ENCODE peak calls at places on chromosome 18, in seven cellular contexts. R is SK-MEL-5, X is HFFc6, B is LoVo, L is GM12891, I is RPMI8226, Y is mucosa of descending colon. Z is an unnamed sample.

GRCh38 chr18:56283346-56283745 is 355.0 kb downstream of the TXNL1 start:
- DNase-seq in X (no peak), R (no peak), I (no peak), Y (no peak), B (no peak), L (no peak), Z (no peak)

GRCh38 chr18:54612237-54612636 is 21.2 kb downstream of the DYNAP start:
- DNase-seq in L (no peak), Y (no peak), I (no peak), X (no peak), B (no peak), R (no peak), Z (no peak)

GRCh38 chr18:5975111-5975622 is 79.8 kb upstream of the TMEM200C start:
- DNase-seq in X (no peak), R (no peak), Y (no peak), I (no peak), B (peak; percentile 1), L (peak; percentile 31), Z (no peak)

GRCh38 chr18:31504455-31505147 is 6.6 kb downstream of the DSG2 start:
- DNase-seq in X (no peak), R (no peak), Y (no peak), I (no peak), L (no peak), B (no peak), Z (no peak)

GRCh38 chr18:77088977-77089795 is 43.4 kb downstream of the MBP start:
- DNase-seq in I (no peak), R (no peak), X (no peak), B (peak; percentile 66), Y (no peak), L (no peak), Z (no peak)

GRCh38 chr18:22285299-22286140 is 116.1 kb downstream of the GATA6 start:
- DNase-seq in Y (peak; percentile 25), X (no peak), I (no peak), B (no peak), L (no peak), R (no peak), Z (no peak)

GRCh38 chr18:44651453-44651852 is 29.2 kb upstream of the SETBP1 start:
- DNase-seq in B (peak; percentile 23), X (peak; percentile 33), R (no peak), L (no peak), I (no peak), Y (no peak), Z (no peak)

GRCh38 chr18:36628435-36629094 is 200.2 kb downstream of the TPGS2 start:
- DNase-seq in B (no peak), I (no peak), X (peak; percentile 72), Y (no peak), L (no peak), R (peak; percentile 7), Z (no peak)

GRCh38 chr18:741931-742512 is 29.6 kb upstream of the ENOSF1 start:
- DNase-seq in B (peak; percentile 36), L (peak; percentile 32), I (peak; percentile 45), X (peak; percentile 42), Y (no peak), R (peak; percentile 65), Z (no peak)

GRCh38 chr18:49021076-49021432 is 70.3 kb upstream of the SMAD7 start:
- DNase-seq in L (no peak), R (no peak), I (no peak), Y (no peak), X (no peak), B (no peak), Z (no peak)